ENCODE peak calls at places on chromosomes 4 and X, in seven cellular contexts. T is 8988T; N is NCI-H1092 treated with DMSO at 0.1 percent for 48 hours; V is activated naive CD8-positive, alpha-beta T cell treated with anti-CD3 and anti-CD28 coated beads, Interleukin-2, amount 50 U/mL, for 16 hours; A is SW 1271; D is stimulated activated CD4-positive, alpha-beta T cell treated with anti-CD3 and anti-CD28 coated beads, Interleukin-12 subunit alpha, Interleukin-12 subunit beta, amount 100 ng/mL, for 24 hours; X is foreskin fibroblast. E is an unnamed sample.

GRCh38 chrX:86946569-86946968 is 571.0 kb upstream of the KLHL4 start:
- DNase-seq in T (no peak), D (no peak), V (no peak), N (peak), X (no peak), A (no peak), E (peak)

GRCh38 chr4:94406668-94407437 is 44.9 kb upstream of the PDLIM5 start:
- DNase-seq in N (peak), A (peak), D (peak), V (peak), X (peak), T (no peak), E (peak)

GRCh38 chr4:183249854-183250253 is 70.2 kb downstream of the CLDN22 start:
- DNase-seq in D (no peak), T (no peak), N (peak), A (peak), V (no peak), X (peak), E (peak)

GRCh38 chr4:82624819-82625218 is 63.0 kb upstream of the TMEM150C start:
- DNase-seq in N (no peak), V (no peak), A (no peak), D (no peak), T (no peak), X (peak), E (no peak)

GRCh38 chr4:3481113-3481531 is 18.0 kb downstream of the DOK7 start:
- DNase-seq in X (no peak), N (peak), D (no peak), T (no peak), A (no peak), V (no peak), E (no peak)

GRCh38 chr4:51842167-51842553 is 793 bp upstream of the DCUN1D4 start:
- DNase-seq in X (peak), N (no peak), A (peak), D (no peak), V (no peak), T (no peak), E (no peak)

GRCh38 chrX:20487227-20487626 is 220.5 kb upstream of the RPS6KA3 start:
- DNase-seq in V (no peak), X (peak), T (no peak), A (no peak), D (no peak), N (no peak), E (peak)

GRCh38 chrX:119726900-119727555 is 31.4 kb upstream of the SOWAHD start:
- DNase-seq in N (no peak), D (no peak), T (no peak), A (no peak), V (no peak), X (no peak), E (no peak)

GRCh38 chrX:72045141-72045540 is 86.6 kb downstream of the RTL5 start:
- DNase-seq in X (no peak), A (no peak), D (no peak), V (no peak), T (no peak), N (no peak), E (peak)

GRCh38 chr4:46016306-46016705 is 107.5 kb downstream of the GABRG1 start:
- DNase-seq in T (no peak), X (no peak), V (no peak), A (no peak), D (no peak), N (no peak), E (peak)

GRCh38 chrX:150513564-150513963 is 54.9 kb upstream of the MTM1 start:
- DNase-seq in N (peak), X (no peak), V (no peak), A (no peak), T (no peak), D (no peak), E (no peak)

GRCh38 chrX:48831136-48831908 is 4.1 kb downstream of the PCSK1N start:
- DNase-seq in N (no peak), V (no peak), X (no peak), D (no peak), T (no peak), A (no peak), E (no peak)

GRCh38 chr4:140330311-140330900 is 43.0 kb upstream of the SCOC start:
- DNase-seq in A (peak), V (no peak), N (peak), X (peak), T (no peak), D (no peak), E (peak)

GRCh38 chrX:9677098-9677739 is 88.4 kb downstream of the GPR143 start:
- DNase-seq in X (no peak), T (no peak), A (no peak), V (no peak), N (peak), D (peak), E (peak)

GRCh38 chrX:118498351-118498750 is 2.7 kb downstream of the DOCK11 start:
- DNase-seq in D (no peak), N (no peak), X (no peak), V (no peak), T (no peak), A (no peak), E (no peak)

GRCh38 chr4:3365871-3366842 is 73.3 kb downstream of the RGS12 start:
- DNase-seq in D (no peak), T (no peak), A (no peak), X (no peak), V (no peak), N (no peak), E (no peak)

GRCh38 chr4:154503598-154503997 is 12.0 kb upstream of the DCHS2 start:
- DNase-seq in X (no peak), T (no peak), D (no peak), V (no peak), N (no peak), A (peak), E (peak)

GRCh38 chr4:176302283-176303275 is 17.2 kb upstream of the SPCS3 start:
- DNase-seq in A (peak), N (no peak), T (no peak), X (peak), D (no peak), V (no peak), E (peak)

GRCh38 chr4:166143227-166143626 is 270.2 kb downstream of the TLL1 start:
- DNase-seq in N (no peak), T (no peak), D (no peak), X (no peak), A (no peak), V (no peak), E (no peak)

GRCh38 chr4:83686166-83686565 is 150.3 kb downstream of the GPAT3 start:
- DNase-seq in X (peak), A (no peak), V (no peak), N (no peak), T (no peak), D (no peak), E (peak)

GRCh38 chr4:75142850-75143249 is 209.9 kb downstream of the PARM1 start:
- DNase-seq in V (no peak), N (no peak), T (no peak), A (no peak), X (no peak), D (no peak), E (no peak)

GRCh38 chr4:139658185-139658584 is 7.4 kb upstream of the MGST2 start:
- DNase-seq in T (no peak), A (no peak), V (no peak), D (no peak), X (no peak), N (no peak), E (peak)

GRCh38 chrX:150464001-150464400 is 100.9 kb downstream of the MAMLD1 start:
- DNase-seq in A (no peak), V (no peak), T (no peak), D (no peak), N (no peak), X (no peak), E (no peak)

GRCh38 chr4:10639100-10639499 is 45.5 kb downstream of the CLNK start:
- DNase-seq in X (peak), D (no peak), V (no peak), A (no peak), T (no peak), N (no peak), E (no peak)

GRCh38 chr4:165761968-165762367 is 111.1 kb upstream of the TLL1 start:
- DNase-seq in D (no peak), A (no peak), N (no peak), T (no peak), X (no peak), V (no peak), E (no peak)

GRCh38 chrX:150036181-150036580 is 97.9 kb upstream of the EOLA2 start:
- DNase-seq in T (no peak), V (no peak), D (no peak), A (peak), X (peak), N (no peak), E (peak)

GRCh38 chr4:128606173-128606572 is 203.3 kb upstream of the JADE1 start:
- DNase-seq in V (no peak), T (no peak), D (no peak), A (no peak), N (no peak), X (peak), E (no peak)

GRCh38 chr4:107034091-107034698 is 1.9 kb downstream of the DKK2 start:
- DNase-seq in A (peak), T (no peak), D (no peak), N (peak), X (peak), V (no peak), E (peak)

GRCh38 chr4:102253860-102254259 is 91.4 kb downstream of the SLC39A8 start:
- DNase-seq in V (no peak), A (no peak), N (no peak), T (no peak), D (no peak), X (no peak), E (no peak)

GRCh38 chr4:158519226-158519625 is 2.5 kb upstream of the RXFP1 start:
- DNase-seq in D (no peak), T (no peak), X (no peak), A (no peak), V (no peak), N (no peak), E (no peak)

GRCh38 chrX:23383411-23383810 is 48.8 kb downstream of the PTCHD1 start:
- DNase-seq in D (no peak), T (no peak), A (no peak), V (no peak), X (no peak), N (no peak), E (no peak)

GRCh38 chr4:111031180-111031579 is 408.3 kb upstream of the PITX2 start:
- DNase-seq in N (no peak), A (no peak), V (no peak), D (no peak), X (peak), T (no peak), E (no peak)